ENCODE peak calls at places on chromosomes 3 and 15, in nine cellular contexts. One of them, this sample, is unnamed.

GRCh38 chr3:39637807-39638206 is 170.3 kb downstream of the MOBP start:
- DNase-seq in HL-60: no peak
- DNase-seq in CD8-positive, alpha-beta T cell: no peak
- DNase-seq in body of pancreas: no peak
- DNase-seq in testis: no peak
- DNase-seq in tibial artery: no peak
- DNase-seq in hepatocyte: peak; percentile 16
- DNase-seq in psoas muscle: no peak
- DNase-seq in neuronal stem cell: no peak
- DNase-seq in this sample: no peak

GRCh38 chr15:83163032-83163431 is 44.6 kb downstream of the HDGFL3 start:
- DNase-seq in psoas muscle: no peak
- DNase-seq in body of pancreas: no peak
- DNase-seq in neuronal stem cell: no peak
- DNase-seq in hepatocyte: no peak
- DNase-seq in testis: no peak
- DNase-seq in tibial artery: no peak
- DNase-seq in HL-60: peak; percentile 16
- DNase-seq in CD8-positive, alpha-beta T cell: no peak
- DNase-seq in this sample: no peak

GRCh38 chr3:193851941-193852674 is 259.1 kb downstream of the OPA1 start:
- DNase-seq in tibial artery: no peak
- DNase-seq in testis: no peak
- DNase-seq in hepatocyte: no peak
- DNase-seq in CD8-positive, alpha-beta T cell: no peak
- DNase-seq in HL-60: no peak
- DNase-seq in body of pancreas: peak; percentile 86
- DNase-seq in psoas muscle: no peak
- DNase-seq in neuronal stem cell: peak; percentile 37
- DNase-seq in this sample: peak; percentile 41

GRCh38 chr3:9770276-9770812 is 597 bp upstream of the CAMK1 start:
- DNase-seq in CD8-positive, alpha-beta T cell: no peak
- DNase-seq in neuronal stem cell: no peak
- DNase-seq in psoas muscle: peak; percentile 95
- DNase-seq in HL-60: no peak
- DNase-seq in body of pancreas: peak; percentile 98
- DNase-seq in tibial artery: peak; percentile 95
- DNase-seq in testis: peak; percentile 95
- DNase-seq in hepatocyte: peak; percentile 68
- DNase-seq in this sample: no peak

GRCh38 chr3:126850370-126851085 is 132.4 kb upstream of the PLXNA1 start:
- DNase-seq in testis: peak; percentile 33
- DNase-seq in tibial artery: no peak
- DNase-seq in body of pancreas: no peak
- DNase-seq in CD8-positive, alpha-beta T cell: no peak
- DNase-seq in hepatocyte: peak; percentile 54
- DNase-seq in HL-60: no peak
- DNase-seq in neuronal stem cell: peak; percentile 80
- DNase-seq in psoas muscle: no peak
- DNase-seq in this sample: peak; percentile 76

GRCh38 chr3:115255197-115255585 is 108.1 kb upstream of the ZBTB20 start:
- DNase-seq in neuronal stem cell: no peak
- DNase-seq in CD8-positive, alpha-beta T cell: no peak
- DNase-seq in tibial artery: no peak
- DNase-seq in HL-60: no peak
- DNase-seq in psoas muscle: no peak
- DNase-seq in testis: no peak
- DNase-seq in hepatocyte: no peak
- DNase-seq in body of pancreas: no peak
- DNase-seq in this sample: no peak

GRCh38 chr3:44418549-44418948 is 58.9 kb downstream of the ZNF445 start:
- DNase-seq in hepatocyte: no peak
- DNase-seq in CD8-positive, alpha-beta T cell: no peak
- DNase-seq in testis: no peak
- DNase-seq in HL-60: no peak
- DNase-seq in tibial artery: no peak
- DNase-seq in psoas muscle: no peak
- DNase-seq in body of pancreas: no peak
- DNase-seq in neuronal stem cell: no peak
- DNase-seq in this sample: no peak

GRCh38 chr3:107235923-107236315 is 141.3 kb upstream of the CCDC54 start:
- DNase-seq in neuronal stem cell: peak; percentile 66
- DNase-seq in tibial artery: no peak
- DNase-seq in CD8-positive, alpha-beta T cell: peak; percentile 32
- DNase-seq in psoas muscle: no peak
- DNase-seq in hepatocyte: peak; percentile 86
- DNase-seq in HL-60: peak; percentile 57
- DNase-seq in body of pancreas: peak; percentile 29
- DNase-seq in testis: peak; percentile 54
- DNase-seq in this sample: peak; percentile 53

GRCh38 chr3:111577798-111578685 is 17.1 kb downstream of the ZBED2 start:
- DNase-seq in HL-60: peak; percentile 30
- DNase-seq in hepatocyte: peak; percentile 74
- DNase-seq in neuronal stem cell: no peak
- DNase-seq in psoas muscle: no peak
- DNase-seq in CD8-positive, alpha-beta T cell: no peak
- DNase-seq in tibial artery: no peak
- DNase-seq in testis: no peak
- DNase-seq in body of pancreas: no peak
- DNase-seq in this sample: no peak

GRCh38 chr15:86857701-86858100 is 778.0 kb downstream of the AGBL1 start:
- DNase-seq in CD8-positive, alpha-beta T cell: no peak
- DNase-seq in tibial artery: no peak
- DNase-seq in testis: no peak
- DNase-seq in body of pancreas: no peak
- DNase-seq in HL-60: no peak
- DNase-seq in psoas muscle: no peak
- DNase-seq in neuronal stem cell: no peak
- DNase-seq in hepatocyte: no peak
- DNase-seq in this sample: no peak

GRCh38 chr15:98801234-98801561 is 152.9 kb downstream of the IGF1R start:
- DNase-seq in CD8-positive, alpha-beta T cell: peak; percentile 25
- DNase-seq in psoas muscle: no peak
- DNase-seq in HL-60: no peak
- DNase-seq in tibial artery: no peak
- DNase-seq in hepatocyte: no peak
- DNase-seq in neuronal stem cell: peak; percentile 62
- DNase-seq in body of pancreas: no peak
- DNase-seq in testis: no peak
- DNase-seq in this sample: peak; percentile 69

GRCh38 chr3:40877651-40878463 is 321.4 kb upstream of the CTNNB1 start:
- DNase-seq in testis: peak; percentile 72
- DNase-seq in tibial artery: peak; percentile 93
- DNase-seq in psoas muscle: peak; percentile 65
- DNase-seq in body of pancreas: peak; percentile 84
- DNase-seq in CD8-positive, alpha-beta T cell: no peak
- DNase-seq in hepatocyte: peak; percentile 9
- DNase-seq in neuronal stem cell: no peak
- DNase-seq in HL-60: no peak
- DNase-seq in this sample: no peak

DNA sequence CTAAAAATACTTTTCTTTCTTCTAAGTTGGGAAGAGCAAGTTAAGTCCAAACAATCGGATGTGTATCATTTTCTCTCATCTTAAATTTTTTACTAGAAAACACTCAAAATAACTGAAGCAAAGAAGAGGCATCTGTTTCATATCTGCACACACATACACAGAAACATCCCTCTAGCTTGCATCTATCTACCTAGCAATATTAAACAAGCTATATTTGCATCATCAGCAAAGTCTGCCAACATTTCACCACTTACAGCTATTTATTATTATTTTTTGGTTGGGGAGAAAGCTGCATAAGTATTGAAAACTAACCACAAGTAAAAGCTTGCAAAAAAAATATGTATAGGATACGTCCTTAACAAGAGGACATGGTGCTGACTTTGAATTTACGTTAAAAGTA is 1.9 kb downstream of the GOLIM4 start:
- DNase-seq in psoas muscle: no peak
- DNase-seq in testis: no peak
- DNase-seq in HL-60: no peak
- DNase-seq in hepatocyte: no peak
- DNase-seq in body of pancreas: no peak
- DNase-seq in neuronal stem cell: no peak
- DNase-seq in CD8-positive, alpha-beta T cell: no peak
- DNase-seq in tibial artery: no peak
- DNase-seq in this sample: no peak
- H3K4me3 ChIP-seq in psoas muscle: peak overlapping the region; percentile 92
- H3K4me3 ChIP-seq in testis: no peak overlapping the region
- H3K4me3 ChIP-seq in HL-60: peak overlapping the region; percentile 55
- H3K4me3 ChIP-seq in hepatocyte: peak overlapping the region; percentile 89
- H3K4me3 ChIP-seq in body of pancreas: no peak overlapping the region
- H3K4me3 ChIP-seq in neuronal stem cell: no peak overlapping the region
- H3K4me3 ChIP-seq in CD8-positive, alpha-beta T cell: no peak overlapping the region
- H3K4me3 ChIP-seq in tibial artery: peak overlapping the region; percentile 81
- H3K4me3 ChIP-seq in this sample: peak overlapping the region; percentile 73

GRCh38 chr3:139286825-139287224 is 57.0 kb upstream of the MRPS22 start:
- DNase-seq in hepatocyte: no peak
- DNase-seq in psoas muscle: no peak
- DNase-seq in neuronal stem cell: no peak
- DNase-seq in body of pancreas: no peak
- DNase-seq in testis: no peak
- DNase-seq in CD8-positive, alpha-beta T cell: no peak
- DNase-seq in HL-60: no peak
- DNase-seq in tibial artery: no peak
- DNase-seq in this sample: no peak

GRCh38 chr3:139289866-139290524 is 53.8 kb upstream of the MRPS22 start:
- DNase-seq in testis: no peak
- DNase-seq in hepatocyte: no peak
- DNase-seq in psoas muscle: peak; percentile 19
- DNase-seq in body of pancreas: no peak
- DNase-seq in CD8-positive, alpha-beta T cell: no peak
- DNase-seq in HL-60: no peak
- DNase-seq in neuronal stem cell: no peak
- DNase-seq in tibial artery: no peak
- DNase-seq in this sample: no peak

GRCh38 chr3:139287557-139287956 is 56.3 kb upstream of the MRPS22 start:
- DNase-seq in tibial artery: no peak
- DNase-seq in HL-60: no peak
- DNase-seq in testis: no peak
- DNase-seq in hepatocyte: no peak
- DNase-seq in CD8-positive, alpha-beta T cell: no peak
- DNase-seq in body of pancreas: no peak
- DNase-seq in psoas muscle: no peak
- DNase-seq in neuronal stem cell: no peak
- DNase-seq in this sample: no peak

GRCh38 chr3:139286241-139286640 is 57.6 kb upstream of the MRPS22 start:
- DNase-seq in testis: no peak
- DNase-seq in psoas muscle: no peak
- DNase-seq in tibial artery: no peak
- DNase-seq in CD8-positive, alpha-beta T cell: no peak
- DNase-seq in neuronal stem cell: no peak
- DNase-seq in hepatocyte: no peak
- DNase-seq in HL-60: no peak
- DNase-seq in body of pancreas: no peak
- DNase-seq in this sample: no peak

DNA sequence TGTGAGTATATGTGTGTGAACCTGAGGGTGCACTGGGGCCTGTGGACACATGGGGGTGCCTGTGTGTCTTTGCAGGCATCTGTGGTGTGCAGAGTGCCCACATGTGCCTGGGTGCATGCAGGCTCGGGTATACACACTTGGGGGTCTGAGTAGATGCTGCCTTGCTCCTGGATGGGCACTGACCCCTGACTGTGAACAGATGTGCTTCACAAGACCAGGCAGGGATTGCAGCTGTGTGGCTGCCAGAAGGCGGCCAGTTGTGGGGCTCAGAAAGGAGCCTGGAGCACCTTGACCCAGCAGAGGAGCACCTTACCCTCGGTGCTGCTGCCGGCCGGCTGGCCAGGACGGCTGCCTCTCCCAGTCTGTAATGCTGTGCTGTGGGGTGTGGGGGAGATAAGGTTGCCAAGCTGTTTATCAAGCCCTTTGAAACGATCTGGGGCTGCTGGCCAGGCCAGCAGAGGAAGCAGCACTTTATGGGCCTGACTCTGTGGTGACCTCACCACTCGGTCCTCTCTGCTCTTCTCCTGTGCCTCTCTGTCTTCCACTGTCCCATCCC is 55.5 kb upstream of the MRPS22 start:
- DNase-seq in testis: peak; percentile 33
- DNase-seq in hepatocyte: peak; percentile 52
- DNase-seq in CD8-positive, alpha-beta T cell: no peak
- DNase-seq in HL-60: no peak
- DNase-seq in neuronal stem cell: no peak
- DNase-seq in body of pancreas: peak; percentile 79
- DNase-seq in tibial artery: no peak
- DNase-seq in psoas muscle: no peak
- DNase-seq in this sample: no peak
- H3K27ac ChIP-seq in testis: no peak overlapping the region
- H3K27ac ChIP-seq in hepatocyte: no peak overlapping the region
- H3K27ac ChIP-seq in CD8-positive, alpha-beta T cell: no peak overlapping the region
- H3K27ac ChIP-seq in HL-60: no peak overlapping the region
- H3K27ac ChIP-seq in neuronal stem cell: no peak overlapping the region
- H3K27ac ChIP-seq in body of pancreas: peak overlapping the region; percentile 18
- H3K27ac ChIP-seq in tibial artery: no peak overlapping the region
- H3K27ac ChIP-seq in psoas muscle: no peak overlapping the region
- H3K27ac ChIP-seq in this sample: no peak overlapping the region

GRCh38 chr3:184335291-184335660 is 2.1 kb upstream of the FAM131A start:
- DNase-seq in neuronal stem cell: no peak
- DNase-seq in psoas muscle: peak; percentile 46
- DNase-seq in HL-60: no peak
- DNase-seq in hepatocyte: no peak
- DNase-seq in CD8-positive, alpha-beta T cell: no peak
- DNase-seq in testis: no peak
- DNase-seq in body of pancreas: no peak
- DNase-seq in tibial artery: no peak
- DNase-seq in this sample: no peak
- H3K4me3 ChIP-seq in neuronal stem cell: no peak overlapping the region
- H3K4me3 ChIP-seq in psoas muscle: peak overlapping the region; percentile 79
- H3K4me3 ChIP-seq in HL-60: peak overlapping the region; percentile 47
- H3K4me3 ChIP-seq in hepatocyte: peak overlapping the region; percentile 82
- H3K4me3 ChIP-seq in CD8-positive, alpha-beta T cell: peak overlapping the region; percentile 63
- H3K4me3 ChIP-seq in testis: peak overlapping the region; percentile 77
- H3K4me3 ChIP-seq in body of pancreas: no peak overlapping the region
- H3K4me3 ChIP-seq in tibial artery: peak overlapping the region; percentile 94
- H3K4me3 ChIP-seq in this sample: peak overlapping the region; percentile 63

DNA sequence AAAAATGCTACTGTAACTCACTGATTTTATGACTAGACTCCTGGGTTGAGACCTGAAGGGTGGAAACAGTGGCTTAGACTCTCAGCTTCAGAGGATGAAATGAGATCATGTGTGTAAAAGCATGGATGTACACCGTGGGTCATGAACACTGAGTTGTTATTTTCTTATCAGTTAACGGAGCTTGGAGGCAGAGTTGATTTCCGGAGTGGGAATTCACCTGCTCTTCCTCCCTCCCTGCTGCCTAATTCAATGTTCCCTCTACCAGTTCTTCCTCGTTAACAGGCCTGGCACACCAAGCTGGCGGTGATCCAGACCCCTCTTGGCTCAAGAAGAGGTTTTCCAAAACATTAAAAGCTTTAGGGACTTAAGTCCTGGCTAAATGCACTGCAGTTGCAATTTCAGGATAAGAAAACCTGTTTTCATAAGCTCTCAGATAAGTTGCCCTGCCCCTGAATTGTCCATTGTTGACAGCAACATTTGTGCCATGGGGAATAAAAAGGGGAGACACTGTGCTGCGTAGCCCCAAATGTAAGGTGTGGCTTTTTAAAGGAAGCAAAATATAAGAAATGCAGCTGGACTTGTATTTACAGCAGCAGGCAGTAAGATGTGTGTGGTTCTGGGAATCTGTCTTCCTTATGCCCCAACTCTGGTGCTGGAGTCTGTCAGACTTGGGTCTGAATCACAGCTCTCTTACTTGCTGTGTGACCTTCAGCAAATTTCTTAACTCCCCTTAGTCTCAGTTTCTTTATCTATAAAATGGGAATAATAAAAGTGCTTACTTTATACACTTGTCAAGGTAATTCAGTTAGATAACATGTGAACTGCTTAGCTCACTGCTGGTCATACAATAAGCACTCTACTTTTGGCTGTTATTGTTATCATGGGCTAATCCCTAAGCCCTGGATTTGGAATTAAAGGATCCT is 9.9 kb downstream of the PDIA5 start:
- DNase-seq in tibial artery: peak; percentile 92
- DNase-seq in HL-60: no peak
- DNase-seq in CD8-positive, alpha-beta T cell: no peak
- DNase-seq in hepatocyte: peak; percentile 41
- DNase-seq in neuronal stem cell: no peak
- DNase-seq in testis: peak; percentile 44
- DNase-seq in psoas muscle: no peak
- DNase-seq in body of pancreas: peak; percentile 70
- DNase-seq in this sample: no peak
- H3K27ac ChIP-seq in tibial artery: peak overlapping the region; percentile 70
- H3K27ac ChIP-seq in HL-60: no peak overlapping the region
- H3K27ac ChIP-seq in CD8-positive, alpha-beta T cell: no peak overlapping the region
- H3K27ac ChIP-seq in hepatocyte: peak overlapping the region; percentile 18
- H3K27ac ChIP-seq in neuronal stem cell: no peak overlapping the region
- H3K27ac ChIP-seq in testis: peak overlapping the region; percentile 52
- H3K27ac ChIP-seq in psoas muscle: no peak overlapping the region
- H3K27ac ChIP-seq in body of pancreas: peak overlapping the region; percentile 64
- H3K27ac ChIP-seq in this sample: no peak overlapping the region

This sample was measured in SJCRH30.